ENCODE peak calls at places on chromosomes 1 and 21, in five cellular contexts. S, M, J, B and Y are unnamed samples.

GRCh38 chr1:160672789-160673695 is 26.2 kb upstream of the SLAMF1 start:
- DNase-seq in B (no peak), M (no peak), S (no peak), J (no peak), Y (no peak)

GRCh38 chr1:200217703-200218102 is 190.2 kb downstream of the NR5A2 start:
- DNase-seq in J (peak; percentile 30), B (no peak), S (no peak), M (no peak), Y (no peak)

GRCh38 chr1:108639899-108640560 is 20.9 kb downstream of the HENMT1 start:
- DNase-seq in M (no peak), B (no peak), S (no peak), J (no peak), Y (no peak)

GRCh38 chr1:203217139-203217621 is 12.3 kb downstream of the CHIT1 start:
- DNase-seq in J (no peak), S (no peak), B (peak; percentile 31), M (no peak), Y (no peak)

GRCh38 chr21:43329361-43330269 is 97.3 kb downstream of the SIK1 start:
- DNase-seq in J (no peak), S (no peak), B (no peak), M (no peak), Y (no peak)

GRCh38 chr21:39125752-39126485 is 57.3 kb downstream of the PSMG1 start:
- DNase-seq in B (no peak), S (no peak), M (no peak), J (peak; percentile 58), Y (peak; percentile 69)

GRCh38 chr1:52477876-52478275 is 73.5 kb downstream of the PRPF38A start:
- DNase-seq in B (no peak), S (no peak), M (no peak), J (no peak), Y (no peak)

GRCh38 chr1:109296782-109297181 is 10.0 kb downstream of the MYBPHL start:
- DNase-seq in S (no peak), B (no peak), M (no peak), J (no peak), Y (no peak)

GRCh38 chr1:244653439-244654283 is 735 bp downstream of the DESI2 start:
- DNase-seq in J (peak; percentile 42), S (no peak), B (no peak), M (no peak), Y (peak; percentile 22)

GRCh38 chr1:181148636-181149035 is 60.1 kb downstream of the IER5 start:
- DNase-seq in B (no peak), J (no peak), M (no peak), S (no peak), Y (no peak)

GRCh38 chr21:46517361-46517760 is 58.7 kb downstream of the DIP2A start:
- DNase-seq in M (no peak), J (no peak), S (no peak), B (peak; percentile 70), Y (no peak)

GRCh38 chr1:55363261-55363660 is 148.1 kb upstream of the USP24 start:
- DNase-seq in S (no peak), J (no peak), B (no peak), M (no peak), Y (no peak)

GRCh38 chr1:50424045-50424939 is 1.0 kb upstream of the DMRTA2 start:
- DNase-seq in B (no peak), M (no peak), S (no peak), J (no peak), Y (no peak)

GRCh38 chr1:21869620-21870121 is 57.6 kb downstream of the LDLRAD2 start:
- DNase-seq in B (peak; percentile 17), S (no peak), M (peak; percentile 84), J (peak; percentile 87), Y (peak; percentile 64)

GRCh38 chr21:35578350-35578782 is 482.0 kb downstream of the SETD4 start:
- DNase-seq in B (no peak), S (no peak), J (no peak), M (no peak), Y (no peak)

GRCh38 chr1:203316626-203317093 is 11.3 kb downstream of the BTG2 start:
- DNase-seq in J (peak; percentile 86), M (no peak), B (no peak), S (no peak), Y (peak; percentile 62)